ENCODE peak calls at places on chromosomes 12 and 14, in six cellular contexts. N is WTC11; E is A549; W is dermis microvascular lymphatic vessel endothelial cell; Q is activated naive CD8-positive, alpha-beta T cell treated with anti-CD3 and anti-CD28 coated beads, Interleukin-2, amount 50 U/mL, for 24 hours; S is Daoy. P is an unnamed sample.

GRCh38 chr12:128269108-128269713 is 2.2 kb downstream of the TMEM132C start:
- DNase-seq in Q (no peak), S (no peak), E (no peak), W (no peak), N (no peak), P (no peak)

GRCh38 chr12:67827820-67828383 is 161.3 kb upstream of the IFNG-AS1 start:
- DNase-seq in Q (peak; percentile 44), W (no peak), E (peak; percentile 86), S (peak; percentile 95), N (no peak), P (no peak)

GRCh38 chr12:41228066-41228820 is 40.1 kb downstream of the PDZRN4 start:
- DNase-seq in N (no peak), E (no peak), S (no peak), W (no peak), Q (no peak), P (no peak)

GRCh38 chr12:15679146-15679545 is 110.0 kb downstream of the EPS8 start:
- DNase-seq in E (no peak), W (no peak), N (no peak), S (no peak), Q (no peak), P (no peak)

GRCh38 chr12:49987620-49988303 is 15.0 kb downstream of the AQP6 start:
- DNase-seq in W (no peak), S (no peak), E (no peak), Q (no peak), N (no peak), P (no peak)

GRCh38 chr12:52041695-52042123 is 9.5 kb upstream of the NR4A1 start:
- DNase-seq in W (no peak), N (peak; percentile 42), Q (peak; percentile 63), E (no peak), S (peak; percentile 43), P (no peak)

GRCh38 chr14:26255213-26255612 is 342.6 kb downstream of the NOVA1 start:
- DNase-seq in Q (no peak), E (no peak), S (peak; percentile 6), W (no peak), N (no peak), P (no peak)

GRCh38 chr14:64676410-64677008 is 27.7 kb upstream of the PLEKHG3 start:
- DNase-seq in S (no peak), W (no peak), Q (no peak), E (no peak), N (no peak), P (no peak)

GRCh38 chr12:50951112-50951511 is 1.2 kb upstream of the HIGD1C start:
- DNase-seq in S (no peak), N (no peak), Q (no peak), W (no peak), E (no peak), P (no peak)

GRCh38 chr12:87283111-87283510 is 746.1 kb downstream of the C12orf50 start:
- DNase-seq in N (no peak), Q (no peak), W (no peak), S (no peak), E (no peak), P (no peak)

P was measured in globus pallidus.